ENCODE peak calls at places on chromosome 1, in seven cellular contexts. A is stimulated activated CD4-positive, alpha-beta T cell treated with anti-CD3 and anti-CD28 coated beads, Interleukin-12 subunit alpha, Interleukin-12 subunit beta, amount 100 ng/mL, for 48 hours; K is fibroblast of lung; W is AG04450; R is stimulated activated effector memory CD8-positive, alpha-beta T cell treated with anti-CD3 and anti-CD28 coated beads, Interleukin-12 subunit alpha, Interleukin-12 subunit beta, amount 100 ng/mL, for 72 hours; D is progenitor cell of endocrine pancreas; I is NCI-H526 treated with DMSO at 0.1 percent for 48 hours. C is an unnamed sample.

GRCh38 chr1:206435450-206435849 is 34.8 kb upstream of the IKBKE start:
- DNase-seq in A (no peak), K (no peak), W (no peak), R (no peak), D (no peak), I (no peak), C (peak)

GRCh38 chr1:21350132-21350885 is 60.0 kb upstream of the ECE1 start:
- DNase-seq in A (no peak), K (no peak), W (no peak), R (no peak), D (no peak), I (no peak), C (no peak)

GRCh38 chr1:238438296-238439275 is 547.9 kb upstream of the ZP4 start:
- DNase-seq in A (no peak), K (no peak), W (no peak), R (no peak), D (no peak), I (no peak), C (no peak)

GRCh38 chr1:115546846-115547245 is 94.9 kb upstream of the VANGL1 start:
- DNase-seq in A (no peak), K (no peak), W (no peak), R (no peak), D (no peak), I (no peak), C (no peak)

GRCh38 chr1:247056071-247056470 is 22.5 kb downstream of the ZNF670 start:
- DNase-seq in A (no peak), K (no peak), W (no peak), R (no peak), D (no peak), I (no peak), C (peak)

GRCh38 chr1:26861286-26861701 is 1.7 kb upstream of the SFN start:
- DNase-seq in A (no peak), K (peak), W (no peak), R (no peak), D (no peak), I (no peak), C (peak)

GRCh38 chr1:60483471-60483870 is 409.9 kb upstream of the C1orf87 start:
- DNase-seq in A (no peak), K (no peak), W (no peak), R (no peak), D (no peak), I (peak), C (no peak)

GRCh38 chr1:41541592-41541952 is 57.1 kb upstream of the EDN2 start:
- DNase-seq in A (no peak), K (no peak), W (no peak), R (no peak), D (no peak), I (no peak), C (no peak)

GRCh38 chr1:46489638-46490602 is at the start of gene DMBX1:
- DNase-seq in A (no peak), K (no peak), W (no peak), R (peak), D (no peak), I (peak), C (no peak)

GRCh38 chr1:31939484-31940329 is 1.5 kb upstream of the PTP4A2 start:
- DNase-seq in A (peak), K (peak), W (peak), R (peak), D (peak), I (peak), C (peak)

C was measured in HCEC 1CT.